ENCODE peak calls at places on chromosomes 4 and X, in four cellular contexts. R is fibroblast of lung, I is heart right ventricle, E is GM23338. B is an unnamed sample. For H3K27me3, the result is how much of the 10 kb centered on the place peaks cover.

GRCh38 chrX:93874554-93874953 is 200.5 kb downstream of the FAM133A start:
- DNase-seq in R (no peak), I (no peak), E (peak), B (no peak)

GRCh38 chrX:154378059-154378798 is 866 bp upstream of the EMD start:
- DNase-seq in R (no peak), I (peak), E (peak), B (peak)

GRCh38 chr4:52984469-52984868 is 122.4 kb downstream of the RASL11B start:
- DNase-seq in R (peak), I (no peak), E (no peak), B (no peak)

GRCh38 chr4:98203406-98204235 is 57.6 kb upstream of the RAP1GDS1 start:
- DNase-seq in R (no peak), I (no peak), E (peak), B (no peak)

GRCh38 chr4:168167714-168168284 is 75.5 kb downstream of the ANXA10 start:
- DNase-seq in R (peak), I (no peak), E (no peak), B (no peak)

GRCh38 chr4:56460085-56460484 is 7.3 kb upstream of the SRP72 start:
- DNase-seq in R (no peak), I (no peak), E (no peak), B (no peak)

GRCh38 chr4:83504544-83504943 is 19.6 kb upstream of the ABRAXAS1 start:
- DNase-seq in R (no peak), I (no peak), E (no peak), B (no peak)

GRCh38 chr4:107312366-107312765 is 276.3 kb upstream of the DKK2 start:
- DNase-seq in R (peak), I (no peak), E (no peak), B (no peak)

GRCh38 chr4:147984065-147984777 is 252.3 kb downstream of the ARHGAP10 start:
- DNase-seq in R (peak), I (no peak), E (peak), B (no peak)

GRCh38 chr4:30837131-30837539 is 117.0 kb downstream of the PCDH7 start:
- DNase-seq in R (peak), I (no peak), E (peak), B (no peak)

GRCh38 chrX:101206471-101206870 is 13.1 kb upstream of the DRP2 start:
- DNase-seq in R (peak), I (no peak), E (peak), B (no peak)

GRCh38 chrX:132331532-132331931 is 112.3 kb upstream of the RAP2C start:
- DNase-seq in R (no peak), I (no peak), E (no peak), B (no peak)

GRCh38 chr4:183532823-183533222 is 28.0 kb downstream of the ING2 start:
- DNase-seq in R (peak), I (no peak), E (no peak), B (no peak)

GRCh38 chr4:93178279-93178678 is 650.3 kb upstream of the ATOH1 start:
- DNase-seq in R (no peak), I (no peak), E (no peak), B (no peak)

GRCh38 chr4:126955292-126956191 is 677.2 kb upstream of the INTU start:
- DNase-seq in R (no peak), I (no peak), E (peak), B (no peak)

GRCh38 chrX:134542485-134542884 is 82.5 kb downstream of the HPRT1 start:
- DNase-seq in R (peak), I (no peak), E (peak), B (no peak)

GRCh38 chr4:56626420-56626819 is 54.7 kb downstream of the HOPX start:
- DNase-seq in R (no peak), I (no peak), E (no peak), B (no peak)

GRCh38 chr4:144599621-144600020 is 46.3 kb upstream of the HHIP start:
- DNase-seq in R (peak), I (no peak), E (no peak), B (no peak)

GRCh38 chr4:8005814-8006215 is 66.2 kb upstream of the AFAP1 start:
- DNase-seq in R (no peak), I (no peak), E (no peak), B (no peak)

GRCh38 chr4:8001564-8002355 is 62.1 kb upstream of the AFAP1 start:
- DNase-seq in R (no peak), I (no peak), E (no peak), B (no peak)

GRCh38 chr4:8005033-8005808 is 65.6 kb upstream of the AFAP1 start:
- DNase-seq in R (no peak), I (no peak), E (no peak), B (no peak)

GRCh38 chr4:8002525-8003309 is 63.1 kb upstream of the AFAP1 start:
- DNase-seq in R (no peak), I (no peak), E (no peak), B (no peak)

DNA sequence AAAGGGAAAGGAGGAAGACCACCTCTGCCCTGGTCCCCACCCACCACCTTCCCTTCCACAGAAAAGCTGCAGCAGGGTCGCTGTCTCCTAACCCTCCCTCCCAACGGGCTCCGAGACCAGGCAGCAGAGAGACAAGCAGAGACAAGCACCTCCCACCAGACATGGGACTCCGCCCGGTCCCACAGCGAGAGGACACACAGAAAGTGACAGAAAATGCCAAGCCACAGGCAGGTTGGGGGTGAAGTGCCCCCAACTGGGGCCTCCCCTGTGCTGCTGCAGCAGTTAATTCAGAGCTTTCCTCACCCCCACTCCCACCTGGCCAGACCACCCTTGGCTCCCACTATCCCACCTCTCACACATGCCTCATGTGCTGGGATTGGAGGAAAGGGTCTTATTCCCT is 64.4 kb upstream of the AFAP1 start:
- DNase-seq in R (no peak), I (no peak), E (no peak), B (no peak)
- H3K27me3 ChIP-seq in R (under half), I (under half), E (under half), B (under half)

GRCh38 chrX:111181883-111182400 is 86.0 kb downstream of the PAK3 start:
- DNase-seq in R (no peak), I (no peak), E (peak), B (no peak)
- H3K27me3 ChIP-seq in R (under half), I (under half), E (under half), B (under half)

DNA sequence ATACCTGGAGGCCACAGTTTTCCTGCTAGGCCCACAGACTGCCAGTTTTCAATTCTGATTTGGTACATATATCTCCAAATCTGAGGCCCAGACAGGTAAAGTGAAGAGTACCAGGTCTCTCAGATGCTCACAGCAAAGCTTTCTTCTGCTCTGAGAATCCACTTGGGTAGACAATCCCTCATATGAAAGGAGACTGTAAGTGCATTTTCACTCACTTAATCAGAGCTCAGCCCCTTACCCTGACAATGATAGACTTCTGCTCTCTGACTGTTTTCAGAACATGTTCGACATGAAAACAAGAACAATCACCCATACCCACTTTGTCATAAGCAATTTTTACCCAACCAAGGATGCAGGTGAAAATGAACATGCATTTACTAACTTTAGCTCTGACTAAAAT is 7.1 kb downstream of the GPRIN3 start:
- DNase-seq in R (no peak), I (no peak), E (no peak), B (no peak)
- H3K27me3 ChIP-seq in R (under half), I (under half), E (under half), B (under half)

DNA sequence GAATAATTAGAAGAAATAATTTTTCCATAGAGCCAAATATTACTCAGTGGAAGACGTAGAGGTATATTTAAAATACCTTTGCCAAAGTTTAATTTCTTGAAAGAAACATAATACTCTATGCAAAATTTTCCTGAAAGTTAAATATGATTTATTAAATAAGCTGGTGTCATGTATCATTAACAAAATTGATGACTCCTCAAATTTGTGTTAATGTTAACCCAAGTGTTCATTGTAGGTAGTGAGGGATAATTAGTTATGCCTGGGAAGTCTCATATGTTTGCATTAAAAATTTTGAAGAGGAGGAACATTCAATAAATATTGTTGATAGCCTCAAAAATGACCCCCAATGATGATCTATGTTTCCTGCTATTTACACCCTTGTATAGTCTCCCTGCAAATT is 292.7 kb upstream of the AMOT start:
- DNase-seq in R (no peak), I (no peak), E (no peak), B (no peak)
- H3K27me3 ChIP-seq in R (under half), I (under half), E (under half), B (under half)

GRCh38 chrX:41921492-41922124 is 1.7 kb downstream of the CASK start:
- DNase-seq in R (peak), I (no peak), E (no peak), B (no peak)

GRCh38 chrX:41922694-41923171 is 621 bp downstream of the CASK start:
- DNase-seq in R (peak), I (peak), E (peak), B (peak)

GRCh38 chrX:41923925-41924693 is 755 bp upstream of the CASK start:
- DNase-seq in R (peak), I (no peak), E (no peak), B (no peak)

GRCh38 chrX:41922125-41922521 is 1.2 kb downstream of the CASK start:
- DNase-seq in R (peak), I (no peak), E (no peak), B (no peak)

DNA sequence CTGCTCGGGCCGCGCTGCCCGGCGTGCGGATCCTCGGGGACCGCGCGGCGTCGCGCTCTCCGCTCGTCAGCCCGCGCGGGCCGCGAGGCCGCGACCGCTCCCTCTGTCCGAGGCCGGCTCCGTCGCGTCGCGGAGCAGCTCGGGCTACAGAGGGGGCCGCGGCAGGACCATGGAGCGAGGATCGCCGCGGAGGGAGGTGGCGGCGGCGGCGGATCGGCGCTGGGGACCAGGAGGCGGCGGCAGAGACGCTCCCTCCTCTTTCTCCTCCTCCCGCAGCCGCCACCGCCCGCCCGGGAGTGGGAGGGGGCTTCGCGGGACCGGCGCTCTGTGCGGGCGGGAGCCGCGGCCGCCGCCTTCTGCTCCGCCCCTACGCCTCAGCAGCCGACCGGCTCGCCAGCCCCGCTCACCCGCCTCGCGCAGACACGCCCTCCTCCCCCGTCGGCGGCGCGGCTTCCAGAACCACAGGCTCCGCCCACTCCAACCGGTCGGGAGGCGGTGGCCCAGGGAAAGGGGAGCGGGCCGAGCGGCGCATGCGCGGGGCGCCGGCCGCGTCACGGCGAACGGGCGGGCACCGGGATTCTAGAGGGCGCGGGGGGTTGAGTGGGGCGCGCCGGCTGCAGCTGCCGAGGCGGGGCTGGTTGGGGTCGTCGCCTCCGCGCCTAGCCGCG is at the start of gene CASK:
- DNase-seq in R (peak), I (peak), E (peak), B (peak)
- H3K27me3 ChIP-seq in R (under half), I (under half), E (under half), B (under half)

DNA sequence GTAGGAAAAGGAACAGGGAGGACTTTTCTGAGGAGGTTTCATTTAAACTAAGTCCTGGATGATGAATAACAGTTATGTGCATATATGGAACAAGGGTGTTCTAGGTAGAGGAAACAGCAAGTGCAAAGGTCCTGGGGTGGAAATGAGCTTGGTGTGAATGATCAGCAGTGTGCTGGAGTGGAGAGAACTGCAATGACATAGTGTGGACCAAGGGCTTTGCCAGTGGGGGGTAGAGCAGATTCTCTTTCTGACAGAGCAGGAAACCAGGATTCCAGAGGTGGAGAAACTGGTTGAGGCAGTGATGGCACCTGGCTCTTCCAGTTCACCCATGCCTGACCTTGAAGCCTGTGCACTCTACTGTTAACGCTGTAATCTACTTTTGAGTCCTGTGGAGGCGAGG is 1.7 kb downstream of the PPP1R3F start:
- DNase-seq in R (no peak), I (no peak), E (no peak), B (no peak)
- H3K27me3 ChIP-seq in R (under half), I (under half), E (under half), B (under half)

DNA sequence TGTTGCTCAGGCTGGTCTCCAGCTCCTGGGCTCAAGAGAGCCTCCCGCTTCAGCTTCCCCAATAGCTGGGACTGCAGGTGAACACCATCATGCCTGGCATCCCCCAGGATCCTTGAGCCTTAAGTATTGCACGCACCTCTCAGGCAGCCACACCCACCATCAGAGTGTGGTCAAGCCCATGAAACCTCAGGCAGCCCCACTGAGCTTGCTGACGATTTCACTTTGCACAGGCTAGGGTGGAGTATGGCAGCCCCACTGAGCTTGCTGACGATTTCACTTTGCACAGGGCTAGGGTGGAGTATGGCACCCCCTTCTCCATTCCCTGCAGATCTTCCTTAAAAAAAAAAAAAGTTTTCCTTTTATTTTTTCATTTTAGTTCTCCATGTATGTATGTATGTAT is 57.2 kb downstream of the RHOXF2B start:
- DNase-seq in R (no peak), I (no peak), E (no peak), B (no peak)
- H3K27me3 ChIP-seq in R (under half), I (under half), E (under half), B (half or more)

GRCh38 chr4:110609044-110609750 is 13.7 kb downstream of the PITX2 start:
- DNase-seq in R (no peak), I (no peak), E (no peak), B (no peak)

GRCh38 chr4:110611968-110612447 is 10.9 kb downstream of the PITX2 start:
- DNase-seq in R (no peak), I (no peak), E (peak), B (no peak)

GRCh38 chr4:110612631-110613269 is 10.1 kb downstream of the PITX2 start:
- DNase-seq in R (no peak), I (no peak), E (peak), B (no peak)

GRCh38 chr4:110610940-110611785 is 11.7 kb downstream of the PITX2 start:
- DNase-seq in R (no peak), I (no peak), E (peak), B (no peak)

DNA sequence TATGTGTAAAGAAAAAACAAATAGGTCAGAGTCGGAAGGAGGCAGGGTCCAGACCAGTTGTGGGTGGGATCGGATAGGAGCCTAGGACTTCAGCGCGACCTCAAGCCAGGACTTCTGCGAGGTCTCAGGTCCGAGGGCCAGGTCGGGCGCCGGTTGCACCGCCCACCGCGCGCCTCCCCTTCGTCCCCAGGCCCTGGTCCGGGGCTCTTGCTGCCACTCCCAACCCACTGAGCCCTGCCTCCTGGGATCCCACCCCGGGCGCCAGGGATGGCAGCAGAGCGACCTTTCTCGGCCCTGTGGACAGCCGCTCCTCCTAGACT is 12.3 kb downstream of the PITX2 start:
- DNase-seq in R (no peak), I (no peak), E (peak), B (no peak)
- H3K27me3 ChIP-seq in R (half or more), I (half or more), E (half or more), B (under half)

GRCh38 chrX:114787016-114787415 is 203.1 kb downstream of the HTR2C start:
- DNase-seq in R (no peak), I (no peak), E (no peak), B (no peak)
- H3K27me3 ChIP-seq in R (under half), I (under half), E (under half), B (under half)

GRCh38 chrX:74195605-74196004 is 108.4 kb upstream of the ZCCHC13 start:
- DNase-seq in R (no peak), I (peak), E (no peak), B (no peak)

GRCh38 chrX:74195120-74195519 is 108.9 kb upstream of the ZCCHC13 start:
- DNase-seq in R (no peak), I (no peak), E (no peak), B (no peak)
- H3K27me3 ChIP-seq in R (under half), I (under half), E (under half), B (under half)